ENCODE peak calls at places on chromosomes 5 and 9, in eight cellular contexts. I is uterus, M is stomach, F is tibial nerve, G is NB4, U is H1, J is prostate gland, A is GM12891. L is an unnamed sample.
A peak's percentile ranks its signal among the peaks of the same experiment; 100 is the strongest.

GRCh38 chr9:130265431-130266235 is at the start of gene HMCN2:
- DNase-seq in I (no peak), M (no peak), F (no peak), G (peak; percentile 40), U (peak; percentile 76), J (no peak), A (no peak), L (peak; percentile 77)

GRCh38 chr5:12865529-12865928 is 961.3 kb upstream of the CTNND2 start:
- DNase-seq in I (no peak), M (no peak), F (no peak), G (no peak), U (no peak), J (no peak), A (no peak), L (no peak)

GRCh38 chr9:93094294-93095204 is 1.5 kb upstream of the CARD19 start:
- DNase-seq in I (peak; percentile 61), M (no peak), F (peak; percentile 54), G (peak; percentile 80), U (no peak), J (no peak), A (no peak), L (peak; percentile 94)

GRCh38 chr9:136239135-136239962 is 6.3 kb downstream of the QSOX2 start:
- DNase-seq in I (no peak), M (no peak), F (no peak), G (no peak), U (no peak), J (no peak), A (no peak), L (no peak)

GRCh38 chr5:74895906-74896305 is 29.7 kb upstream of the FAM169A start:
- DNase-seq in I (no peak), M (peak; percentile 75), F (peak; percentile 40), G (no peak), U (no peak), J (peak; percentile 68), A (no peak), L (no peak)

GRCh38 chr5:160231789-160232342 is 2.6 kb downstream of the FABP6 start:
- DNase-seq in I (no peak), M (no peak), F (no peak), G (no peak), U (no peak), J (no peak), A (no peak), L (no peak)

GRCh38 chr9:29393064-29393463 is 1819.8 kb upstream of the C9orf72 start:
- DNase-seq in I (no peak), M (no peak), F (no peak), G (no peak), U (no peak), J (no peak), A (no peak), L (no peak)

GRCh38 chr5:140967226-140967893 is 1.1 kb downstream of the PCDHAC2 start:
- DNase-seq in I (no peak), M (no peak), F (no peak), G (no peak), U (peak; percentile 60), J (no peak), A (no peak), L (no peak)

GRCh38 chr5:141864371-141865370 is 13.5 kb downstream of the PCDH1 start:
- DNase-seq in I (no peak), M (no peak), F (no peak), G (no peak), U (no peak), J (no peak), A (no peak), L (no peak)

GRCh38 chr9:118170032-118170955 is 466.1 kb downstream of the TLR4 start:
- DNase-seq in I (no peak), M (no peak), F (peak; percentile 5), G (peak; percentile 35), U (peak; percentile 60), J (peak; percentile 6), A (no peak), L (no peak)

GRCh38 chr5:60633336-60633735 is 66.6 kb downstream of the DEPDC1B start:
- DNase-seq in I (no peak), M (no peak), F (no peak), G (no peak), U (no peak), J (no peak), A (no peak), L (no peak)

GRCh38 chr5:142202282-142202681 is 93.7 kb downstream of the NDFIP1 start:
- DNase-seq in I (no peak), M (no peak), F (no peak), G (no peak), U (no peak), J (no peak), A (no peak), L (no peak)

GRCh38 chr9:133576591-133577462 is 32.4 kb downstream of the FAM163B start:
- DNase-seq in I (peak; percentile 65), M (no peak), F (no peak), G (peak; percentile 37), U (no peak), J (no peak), A (no peak), L (no peak)
- TF ChIP-seq POLR2A in I (no peak), M (no peak), F (no peak), G (no peak), U (no peak), J (no peak), A (no peak), L (no peak)

GRCh38 chr9:2047144-2047671 is 32.1 kb downstream of the SMARCA2 start:
- DNase-seq in I (no peak), M (no peak), F (no peak), G (no peak), U (peak; percentile 60), J (no peak), A (no peak), L (no peak)

GRCh38 chr9:2040828-2041227 is 25.7 kb downstream of the SMARCA2 start:
- DNase-seq in I (no peak), M (no peak), F (no peak), G (no peak), U (no peak), J (no peak), A (no peak), L (no peak)

GRCh38 chr9:2041736-2042135 is 26.6 kb downstream of the SMARCA2 start:
- DNase-seq in I (no peak), M (no peak), F (no peak), G (no peak), U (no peak), J (no peak), A (no peak), L (no peak)

GRCh38 chr9:2043243-2043642 is 28.1 kb downstream of the SMARCA2 start:
- DNase-seq in I (no peak), M (no peak), F (no peak), G (no peak), U (no peak), J (no peak), A (no peak), L (no peak)

GRCh38 chr9:2043881-2044462 is 28.8 kb downstream of the SMARCA2 start:
- DNase-seq in I (no peak), M (no peak), F (no peak), G (no peak), U (no peak), J (no peak), A (no peak), L (no peak)
- TF ChIP-seq POLR2A in I (no peak), M (no peak), F (no peak), G (no peak), U (no peak), J (no peak), A (no peak), L (no peak)

DNA sequence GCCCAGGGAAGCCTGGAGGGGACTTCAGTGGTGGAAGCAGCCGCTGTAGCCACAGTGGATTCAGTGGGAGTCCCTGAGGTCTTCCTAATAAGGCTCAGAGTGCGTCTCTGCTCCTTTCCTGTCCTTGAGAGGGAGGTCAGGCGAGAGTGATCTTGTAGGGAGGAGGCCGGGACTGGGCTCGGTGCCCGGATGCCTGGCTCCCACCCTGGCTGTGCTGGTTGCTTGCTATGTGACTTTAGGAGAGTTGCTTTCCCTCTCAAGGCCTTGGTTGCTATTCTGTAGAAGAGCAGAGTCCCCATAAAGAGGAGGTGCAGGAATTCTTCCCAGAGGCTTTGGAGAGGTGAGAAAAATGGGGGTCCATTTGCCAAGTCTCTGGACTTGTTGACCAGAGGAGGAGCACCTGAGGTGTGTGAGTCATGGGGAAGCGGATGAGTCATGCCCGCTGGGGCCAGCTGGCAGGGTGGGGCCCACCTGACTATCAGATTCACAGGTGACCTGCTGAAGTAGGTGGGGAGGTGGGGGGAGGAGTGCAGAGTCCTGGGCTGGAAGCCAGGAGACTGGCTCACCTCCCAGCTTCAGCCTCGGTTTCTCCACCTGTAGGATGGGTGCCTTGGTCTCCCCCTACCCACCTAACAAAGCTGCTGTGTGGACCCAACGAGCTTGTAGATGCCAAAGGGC is 13.8 kb downstream of the GSN start:
- DNase-seq in I (peak; percentile 86), M (peak; percentile 93), F (peak; percentile 64), G (no peak), U (no peak), J (peak; percentile 88), A (no peak), L (peak; percentile 95)
- TF ChIP-seq POLR2A in I (no peak), M (no peak), F (no peak), G (no peak), U (no peak), J (no peak), A (no peak), L (no peak)

GRCh38 chr5:179732412-179732917 is at the start of gene MAML1:
- DNase-seq in I (peak; percentile 100), M (peak; percentile 100), F (peak; percentile 100), G (peak; percentile 99), U (peak; percentile 99), J (peak; percentile 100), A (peak; percentile 89), L (peak; percentile 100)

GRCh38 chr5:179731791-179732411 is 721 bp upstream of the MAML1 start:
- DNase-seq in I (peak; percentile 31), M (no peak), F (no peak), G (peak; percentile 85), U (peak; percentile 57), J (no peak), A (no peak), L (peak; percentile 23)

GRCh38 chr5:179734536-179735164 is 2.0 kb downstream of the MAML1 start:
- DNase-seq in I (no peak), M (no peak), F (no peak), G (no peak), U (no peak), J (no peak), A (no peak), L (no peak)

GRCh38 chr5:179733764-179734126 is 1.1 kb downstream of the MAML1 start:
- DNase-seq in I (no peak), M (no peak), F (no peak), G (no peak), U (no peak), J (no peak), A (no peak), L (no peak)

DNA sequence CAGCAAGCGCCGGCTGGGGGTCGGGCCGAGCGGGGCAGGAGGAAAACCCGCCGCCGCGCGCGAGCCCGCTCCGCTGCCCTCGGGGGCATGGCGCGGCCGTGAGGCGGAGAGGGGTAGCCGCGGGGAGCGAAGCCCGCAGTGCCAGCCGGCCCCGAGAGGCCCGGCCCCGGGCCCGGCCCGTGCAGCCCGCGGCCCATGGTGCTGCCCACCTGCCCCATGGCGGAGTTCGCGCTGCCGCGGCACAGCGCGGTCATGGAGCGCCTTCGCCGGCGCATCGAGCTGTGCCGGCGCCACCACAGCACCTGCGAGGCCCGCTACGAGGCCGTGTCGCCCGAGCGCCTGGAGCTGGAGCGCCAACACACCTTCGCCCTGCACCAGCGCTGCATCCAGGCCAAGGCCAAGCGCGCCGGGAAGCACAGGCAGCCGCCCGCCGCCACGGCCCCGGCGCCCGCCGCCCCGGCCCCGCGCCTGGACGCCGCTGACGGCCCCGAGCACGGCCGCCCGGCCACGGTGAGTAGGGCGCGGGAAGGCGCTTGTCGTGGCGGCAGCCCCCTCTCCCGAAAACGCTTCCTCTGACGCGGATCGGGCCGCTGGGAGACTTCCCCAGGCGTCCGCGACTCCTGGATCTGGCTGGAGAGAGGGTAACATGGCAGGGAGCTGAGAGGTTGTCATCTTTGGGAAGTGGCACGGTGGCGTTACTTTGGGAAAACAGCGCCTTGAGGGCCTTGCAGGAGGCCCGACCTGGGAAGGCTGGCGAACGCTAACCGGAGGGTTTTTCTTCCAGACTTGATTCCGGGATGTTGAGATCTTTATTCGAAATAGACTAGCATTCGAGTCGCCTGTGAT is 519 bp downstream of the MAML1 start:
- DNase-seq in I (peak; percentile 22), M (peak; percentile 40), F (peak; percentile 30), G (peak; percentile 54), U (peak; percentile 67), J (peak; percentile 46), A (peak; percentile 41), L (peak; percentile 88)
- TF ChIP-seq POLR2A in I (no peak), M (no peak), F (no peak), G (no peak), U (no peak), J (no peak), A (no peak), L (no peak)

L was measured in lower leg skin.